ENCODE peak calls at places on chromosomes 13 and 19, in ten cellular contexts. C, S, Z, G, P, Q, O, N, H and U are unnamed samples.

GRCh38 chr19:45905016-45905415 is 2.6 kb upstream of the MYPOP start:
- DNase-seq in C (no peak), O (no peak), H (no peak), G (no peak), S (no peak), P (no peak), Q (no peak), N (no peak), Z (no peak), U (no peak)

GRCh38 chr13:105327727-105328126 is 1207.7 kb downstream of the EFNB2 start:
- DNase-seq in Z (no peak), S (no peak), H (no peak), O (no peak), C (no peak), G (no peak), Q (no peak), N (no peak), P (no peak), U (no peak)

GRCh38 chr19:13401388-13401787 is 104.9 kb downstream of the CACNA1A start:
- DNase-seq in Q (no peak), O (no peak), S (no peak), G (peak), Z (no peak), C (peak), P (no peak), H (no peak), N (peak), U (no peak)

GRCh38 chr13:49020328-49020727 is 44.6 kb downstream of the FNDC3A start:
- DNase-seq in Z (no peak), N (no peak), S (no peak), O (no peak), P (no peak), C (no peak), H (no peak), Q (no peak), G (no peak), U (no peak)

GRCh38 chr19:17749912-17750317 is 1.4 kb upstream of the FCHO1 start:
- DNase-seq in N (no peak), Z (no peak), G (no peak), H (no peak), Q (peak), O (no peak), P (no peak), S (no peak), C (peak), U (no peak)

GRCh38 chr19:42168206-42168605 is 36.0 kb upstream of the POU2F2 start:
- DNase-seq in P (no peak), N (no peak), S (no peak), H (no peak), C (no peak), Z (no peak), O (no peak), G (no peak), Q (no peak), U (no peak)

GRCh38 chr13:47679391-47679790 is 321.7 kb downstream of the SUCLA2 start:
- DNase-seq in Q (no peak), P (no peak), C (peak), S (no peak), N (peak), Z (no peak), G (no peak), O (no peak), H (no peak), U (no peak)

GRCh38 chr13:50712469-50712868 is 131.0 kb downstream of the DLEU7 start:
- DNase-seq in N (no peak), H (peak), Z (no peak), G (no peak), C (no peak), S (no peak), Q (no peak), O (no peak), P (no peak), U (no peak)

GRCh38 chr19:38993271-38993670 is 17.7 kb upstream of the FBXO17 start:
- DNase-seq in Z (no peak), S (no peak), O (no peak), C (peak), H (no peak), P (no peak), Q (no peak), G (peak), N (peak), U (no peak)

GRCh38 chr13:60981407-60981806 is 434.2 kb downstream of the PCDH20 start:
- DNase-seq in P (no peak), H (no peak), C (no peak), Z (no peak), S (no peak), N (no peak), G (no peak), Q (no peak), O (no peak), U (no peak)

GRCh38 chr19:7258042-7258839 is 36.0 kb downstream of the INSR start:
- DNase-seq in H (no peak), C (no peak), S (no peak), Q (no peak), N (no peak), O (no peak), P (no peak), G (no peak), Z (no peak), U (no peak)

GRCh38 chr13:76307157-76307556 is 579.0 kb downstream of the KCTD12 start:
- DNase-seq in N (peak), G (no peak), H (no peak), C (no peak), O (no peak), Q (no peak), P (no peak), S (no peak), Z (no peak), U (no peak)

GRCh38 chr19:16615788-16616187 is 12.2 kb downstream of the MED26 start:
- DNase-seq in H (no peak), Q (no peak), C (peak), N (no peak), G (no peak), O (no peak), Z (no peak), S (no peak), P (no peak), U (peak)

GRCh38 chr13:98157188-98157587 is 14.3 kb downstream of the FARP1 start:
- DNase-seq in G (no peak), O (no peak), C (no peak), H (no peak), N (no peak), S (no peak), Q (no peak), Z (no peak), P (no peak), U (no peak)

GRCh38 chr19:40565910-40566495 is 10.7 kb upstream of the SHKBP1 start:
- DNase-seq in Q (no peak), N (no peak), H (peak), Z (no peak), O (no peak), P (no peak), S (no peak), G (no peak), C (no peak), U (no peak)

GRCh38 chr19:801861-802496 is 4.7 kb downstream of the PTBP1 start:
- DNase-seq in Q (no peak), G (no peak), Z (peak), P (no peak), H (no peak), S (no peak), C (peak), N (peak), O (no peak), U (no peak)